ENCODE peak calls at places on chromosomes 2 and 18, in eight cellular contexts. U is GM23248, S is right atrium auricular region, P is right lobe of liver, B is GM23338, O is astrocyte, N is mammary epithelial cell, W is sigmoid colon. L is an unnamed sample.

GRCh38 chr2:29250977-29251376 is 135.8 kb downstream of the CLIP4 start:
- DNase-seq in U (no peak), S (no peak), P (no peak), B (no peak), O (no peak), N (no peak), W (no peak), L (peak; percentile 13)

GRCh38 chr2:197286805-197287595 is 23.6 kb downstream of the ANKRD44 start:
- DNase-seq in U (peak; percentile 96), S (peak; percentile 78), P (no peak), B (no peak), O (peak; percentile 93), N (peak; percentile 89), W (peak; percentile 92), L (peak; percentile 78)

GRCh38 chr2:11498543-11499034 is 32.6 kb upstream of the E2F6 start:
- DNase-seq in U (peak; percentile 28), S (peak; percentile 79), P (peak; percentile 96), B (no peak), O (no peak), N (peak; percentile 16), W (peak; percentile 83), L (no peak)

GRCh38 chr2:218781691-218782528 is at the start of gene CYP27A1:
- DNase-seq in U (peak; percentile 62), S (peak; percentile 70), P (peak; percentile 93), B (peak; percentile 67), O (no peak), N (no peak), W (peak; percentile 81), L (peak; percentile 81)

GRCh38 chr2:8761529-8762164 is 75.8 kb downstream of the KIDINS220 start:
- DNase-seq in U (peak; percentile 59), S (no peak), P (no peak), B (peak; percentile 30), O (peak; percentile 12), N (peak; percentile 7), W (no peak), L (no peak)

GRCh38 chr2:23009545-23010149 is 375.3 kb upstream of the KLHL29 start:
- DNase-seq in U (peak; percentile 60), S (peak; percentile 57), P (no peak), B (no peak), O (peak; percentile 0), N (no peak), W (peak; percentile 82), L (peak; percentile 49)

GRCh38 chr2:71681626-71682025 is 228.3 kb downstream of the DYSF start:
- DNase-seq in U (no peak), S (no peak), P (no peak), B (no peak), O (no peak), N (no peak), W (peak; percentile 13), L (no peak)

GRCh38 chr18:3585656-3586509 is 135.9 kb downstream of the TGIF1 start:
- DNase-seq in U (peak; percentile 84), S (peak; percentile 78), P (peak; percentile 89), B (peak; percentile 95), O (peak; percentile 58), N (peak; percentile 61), W (peak; percentile 87), L (peak; percentile 85)

GRCh38 chr2:152762202-152762601 is 43.8 kb downstream of the ARL6IP6 start:
- DNase-seq in U (peak; percentile 77), S (no peak), P (no peak), B (no peak), O (peak; percentile 98), N (no peak), W (no peak), L (no peak)

GRCh38 chr2:41127351-41127750 is 675.5 kb upstream of the SLC8A1 start:
- DNase-seq in U (no peak), S (no peak), P (no peak), B (no peak), O (no peak), N (no peak), W (no peak), L (no peak)

GRCh38 chr2:72892506-72893173 is 5.4 kb downstream of the SPR start:
- DNase-seq in U (peak; percentile 91), S (no peak), P (peak; percentile 84), B (peak; percentile 87), O (peak; percentile 38), N (peak; percentile 41), W (peak; percentile 79), L (peak; percentile 82)

GRCh38 chr2:79512442-79513401 is at the start of gene CTNNA2:
- DNase-seq in U (peak; percentile 24), S (no peak), P (peak; percentile 63), B (peak; percentile 92), O (peak; percentile 10), N (no peak), W (no peak), L (peak; percentile 58)

GRCh38 chr2:86584164-86584913 is 21.1 kb upstream of the CHMP3 start:
- DNase-seq in U (peak; percentile 42), S (no peak), P (no peak), B (no peak), O (peak; percentile 51), N (peak; percentile 10), W (no peak), L (no peak)

GRCh38 chr18:48934708-48935432 is 15.9 kb downstream of the SMAD7 start:
- DNase-seq in U (peak; percentile 57), S (no peak), P (no peak), B (no peak), O (no peak), N (no peak), W (peak; percentile 80), L (peak; percentile 53)

GRCh38 chr2:1940660-1941059 is 196.3 kb upstream of the PXDN start:
- DNase-seq in U (no peak), S (no peak), P (no peak), B (no peak), O (peak; percentile 42), N (no peak), W (peak; percentile 59), L (no peak)

GRCh38 chr2:169095631-169096105 is 26.3 kb downstream of the DHRS9 start:
- DNase-seq in U (peak; percentile 92), S (no peak), P (no peak), B (no peak), O (peak; percentile 99), N (peak; percentile 96), W (no peak), L (no peak)

GRCh38 chr2:215828528-215829184 is 184.7 kb downstream of the MREG start:
- DNase-seq in U (peak; percentile 74), S (peak; percentile 69), P (peak; percentile 78), B (peak; percentile 89), O (peak; percentile 44), N (peak; percentile 67), W (peak; percentile 71), L (no peak)

GRCh38 chr18:35378206-35378795 is 1.2 kb upstream of the ZNF396 start:
- DNase-seq in U (peak; percentile 71), S (no peak), P (no peak), B (no peak), O (peak; percentile 71), N (peak; percentile 37), W (no peak), L (no peak)

GRCh38 chr18:8705280-8705940 is at the start of gene MTCL1:
- DNase-seq in U (peak; percentile 85), S (no peak), P (peak; percentile 62), B (peak; percentile 55), O (peak; percentile 19), N (peak; percentile 62), W (peak; percentile 68), L (peak; percentile 67)

DNA sequence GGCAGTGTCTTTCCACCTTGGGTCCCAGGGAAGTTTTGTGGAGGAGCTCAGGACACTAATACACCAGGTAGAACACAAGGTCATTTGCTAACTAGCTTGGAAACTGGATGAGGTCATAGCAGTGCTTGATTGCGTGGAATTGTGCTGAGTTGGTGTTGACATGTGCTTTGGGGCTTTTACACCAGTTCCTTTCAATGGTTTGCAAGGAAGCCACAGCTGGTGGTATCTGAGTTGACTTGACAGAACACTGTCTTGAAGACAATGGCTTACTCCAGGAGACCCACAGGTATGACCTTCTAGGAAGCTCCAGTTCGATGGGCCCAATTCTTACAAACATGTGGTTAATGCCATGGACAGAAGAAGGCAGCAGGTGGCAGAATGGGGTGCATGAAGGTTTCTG is 5.9 kb downstream of the CTLA4 start:
- DNase-seq in U (no peak), S (no peak), P (no peak), B (no peak), O (no peak), N (no peak), W (no peak), L (no peak)
- H3K4me1 ChIP-seq in U (no peaks in the 10 kb centered on the region), S (no peaks in the 10 kb centered on the region), P (no peaks in the 10 kb centered on the region), B (no peaks in the 10 kb centered on the region), O (no peaks in the 10 kb centered on the region), N (peaks cover 11% of the 10 kb centered on the region), W (no peaks in the 10 kb centered on the region), L (no peaks in the 10 kb centered on the region)

GRCh38 chr2:238695538-238695937 is 152.3 kb upstream of the TWIST2 start:
- DNase-seq in U (peak; percentile 10), S (no peak), P (peak; percentile 86), B (no peak), O (no peak), N (no peak), W (no peak), L (no peak)

GRCh38 chr2:238696323-238696722 is 151.6 kb upstream of the TWIST2 start:
- DNase-seq in U (no peak), S (no peak), P (peak; percentile 56), B (no peak), O (no peak), N (no peak), W (no peak), L (no peak)

GRCh38 chr2:238698451-238699306 is 149.2 kb upstream of the TWIST2 start:
- DNase-seq in U (no peak), S (no peak), P (peak; percentile 44), B (no peak), O (no peak), N (no peak), W (no peak), L (no peak)

GRCh38 chr2:238697193-238698191 is 150.4 kb upstream of the TWIST2 start:
- DNase-seq in U (no peak), S (no peak), P (peak; percentile 51), B (no peak), O (no peak), N (no peak), W (no peak), L (no peak)

DNA sequence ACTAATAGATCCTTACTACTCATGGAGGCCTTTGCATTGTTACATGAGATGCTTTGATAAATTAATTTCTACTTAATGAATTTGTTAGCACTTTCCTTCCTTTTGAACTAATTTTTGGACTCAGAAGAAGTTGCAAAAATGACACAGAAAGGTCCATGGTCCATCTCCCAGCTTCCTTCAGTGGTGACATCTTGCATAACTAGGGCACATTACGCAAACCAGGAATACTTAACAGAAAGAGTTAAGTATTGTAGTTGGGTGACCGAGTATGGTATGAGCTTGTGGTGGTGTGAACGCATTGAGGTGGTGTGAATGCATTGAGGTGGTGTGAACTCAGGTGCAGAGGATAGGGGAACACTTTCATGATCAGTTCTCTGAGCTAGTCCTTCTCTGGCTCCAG is 151.1 kb upstream of the TWIST2 start:
- DNase-seq in U (no peak), S (no peak), P (no peak), B (no peak), O (no peak), N (no peak), W (no peak), L (no peak)
- H3K4me1 ChIP-seq in U (peaks cover 24% of the 10 kb centered on the region), S (peaks cover 39% of the 10 kb centered on the region), P (peaks cover 26% of the 10 kb centered on the region), B (no peaks in the 10 kb centered on the region), O (no peaks in the 10 kb centered on the region), N (no peaks in the 10 kb centered on the region), W (peaks cover 41% of the 10 kb centered on the region), L (no peaks in the 10 kb centered on the region)

GRCh38 chr18:77119851-77120491 is 12.6 kb downstream of the MBP start:
- DNase-seq in U (no peak), S (no peak), P (no peak), B (no peak), O (no peak), N (no peak), W (peak; percentile 48), L (peak; percentile 11)
- H3K4me1 ChIP-seq in U (peaks cover 6% of the 10 kb centered on the region), S (peaks cover 12% of the 10 kb centered on the region), P (peaks cover 27% of the 10 kb centered on the region), B (peaks cover 24% of the 10 kb centered on the region), O (peaks cover 11% of the 10 kb centered on the region), N (peaks cover 15% of the 10 kb centered on the region), W (no peaks in the 10 kb centered on the region), L (peaks cover 18% of the 10 kb centered on the region)

GRCh38 chr2:191318729-191319078 is 73.5 kb downstream of the MYO1B start:
- DNase-seq in U (peak; percentile 79), S (no peak), P (no peak), B (peak; percentile 66), O (peak; percentile 69), N (peak; percentile 56), W (no peak), L (peak; percentile 78)
- H3K4me1 ChIP-seq in U (peaks cover 85% of the 10 kb centered on the region), S (peaks cover 28% of the 10 kb centered on the region), P (peaks cover 30% of the 10 kb centered on the region), B (peaks cover 60% of the 10 kb centered on the region), O (peaks cover 54% of the 10 kb centered on the region), N (peaks cover 70% of the 10 kb centered on the region), W (peaks cover 6% of the 10 kb centered on the region), L (no peaks in the 10 kb centered on the region)